ENCODE peak calls at places on chromosome 21, in ten cellular contexts. V is RWPE1, N is breast epithelium, L is IMR-90, P is neural progenitor cell, H is stomach, J is esophagus squamous epithelium, I is heart right ventricle, S is fibroblast of lung, G is adrenal gland. Q is an unnamed sample.

GRCh38 chr21:44932366-44933181 is 7.3 kb upstream of the SLX9 start:
- DNase-seq in I (no peak), S (no peak), L (no peak), P (peak), N (no peak), G (no peak), V (no peak), H (no peak), J (no peak), Q (peak)

GRCh38 chr21:15051652-15052554 is 12.9 kb downstream of the NRIP1 start:
- DNase-seq in P (no peak), I (no peak), G (no peak), L (peak), H (no peak), J (no peak), S (no peak), V (peak), N (no peak), Q (no peak)

GRCh38 chr21:44331650-44332306 is 7.4 kb downstream of the CFAP410 start:
- DNase-seq in S (no peak), V (peak), H (no peak), L (peak), P (no peak), N (no peak), G (no peak), J (no peak), I (no peak), Q (no peak)

GRCh38 chr21:25396135-25396711 is 211.1 kb downstream of the MRPL39 start:
- DNase-seq in N (no peak), L (no peak), V (no peak), S (no peak), H (no peak), I (no peak), J (no peak), P (no peak), G (no peak), Q (no peak)

GRCh38 chr21:34594566-34595234 is 20.2 kb downstream of the RCAN1 start:
- DNase-seq in G (no peak), I (no peak), N (no peak), J (no peak), S (no peak), L (no peak), H (no peak), V (no peak), P (no peak), Q (no peak)

GRCh38 chr21:45138199-45139002 is 64.0 kb downstream of the ADARB1 start:
- DNase-seq in V (peak), S (peak), H (peak), G (peak), I (peak), P (peak), L (peak), J (no peak), N (no peak), Q (peak)

GRCh38 chr21:44353200-44353970 is at the start of gene TRPM2:
- DNase-seq in H (peak), N (no peak), I (peak), V (no peak), L (no peak), P (no peak), S (peak), J (no peak), G (peak), Q (peak)

GRCh38 chr21:15421947-15422346 is 307.8 kb upstream of the USP25 start:
- DNase-seq in V (peak), N (no peak), H (no peak), S (no peak), L (no peak), I (no peak), J (no peak), G (no peak), P (no peak), Q (no peak)

GRCh38 chr21:37074546-37074945 is 1.5 kb downstream of the TTC3 start:
- DNase-seq in V (no peak), S (no peak), I (no peak), H (no peak), L (no peak), J (no peak), G (no peak), P (no peak), N (no peak), Q (no peak)

GRCh38 chr21:20971296-20971921 is 26.8 kb upstream of the NCAM2 start:
- DNase-seq in I (no peak), J (no peak), P (peak), N (no peak), L (peak), S (peak), H (no peak), V (peak), G (peak), Q (no peak)

GRCh38 chr21:44800971-44801467 is 601 bp downstream of the UBE2G2 start:
- DNase-seq in G (no peak), S (peak), I (no peak), J (no peak), L (peak), H (no peak), P (peak), N (no peak), V (peak), Q (no peak)

GRCh38 chr21:30408782-30409494 is 13.1 kb downstream of the KRTAP13-1 start:
- DNase-seq in G (no peak), N (peak), J (no peak), H (peak), V (peak), I (peak), L (no peak), S (peak), P (peak), Q (no peak)

GRCh38 chr21:45264919-45265515 is 22.7 kb downstream of the POFUT2 start:
- DNase-seq in N (peak), L (no peak), I (no peak), V (no peak), H (peak), S (no peak), J (no peak), P (no peak), G (no peak), Q (peak)

GRCh38 chr21:30994917-30995316 is 43.4 kb downstream of the KRTAP19-8 start:
- DNase-seq in P (no peak), G (no peak), I (no peak), H (no peak), S (no peak), J (no peak), N (no peak), V (no peak), L (no peak), Q (no peak)

GRCh38 chr21:44831227-44831626 is 13.4 kb upstream of the SUMO3 start:
- DNase-seq in H (no peak), V (no peak), J (no peak), P (no peak), I (no peak), S (no peak), G (no peak), N (no peak), L (no peak), Q (no peak)

GRCh38 chr21:31092867-31093266 is 54.6 kb upstream of the KRTAP19-8 start:
- DNase-seq in H (no peak), P (no peak), L (no peak), G (no peak), I (no peak), J (no peak), S (no peak), N (no peak), V (no peak), Q (no peak)

GRCh38 chr21:37130971-37131370 is 57.9 kb downstream of the TTC3 start:
- DNase-seq in J (no peak), N (no peak), S (no peak), H (no peak), L (peak), G (no peak), P (no peak), V (peak), I (no peak), Q (no peak)

GRCh38 chr21:17402885-17403477 is 109.9 kb upstream of the CXADR start:
- DNase-seq in V (no peak), N (no peak), I (no peak), G (no peak), J (no peak), H (no peak), L (peak), S (peak), P (no peak), Q (no peak)

GRCh38 chr21:23401278-23401677 is 2206.0 kb downstream of the MRPL39 start:
- DNase-seq in L (no peak), J (no peak), V (peak), H (no peak), N (no peak), I (no peak), S (no peak), P (peak), G (no peak), Q (no peak)

GRCh38 chr21:26449161-26449560 is 123.9 kb downstream of the CYYR1 start:
- DNase-seq in J (no peak), I (no peak), G (no peak), V (peak), S (peak), L (peak), P (no peak), N (no peak), H (no peak), Q (no peak)

GRCh38 chr21:34535886-34536285 is 23.9 kb upstream of the KCNE1 start:
- DNase-seq in S (no peak), I (no peak), V (no peak), N (no peak), H (no peak), G (no peak), L (no peak), P (no peak), J (no peak), Q (no peak)

GRCh38 chr21:45590726-45591618 is 48.7 kb upstream of the SLC19A1 start:
- DNase-seq in N (no peak), J (no peak), G (no peak), P (no peak), H (no peak), S (no peak), V (peak), I (peak), L (no peak), Q (peak)

GRCh38 chr21:45339430-45340405 is 52.0 kb upstream of the POFUT2 start:
- DNase-seq in G (no peak), H (no peak), N (no peak), J (no peak), L (no peak), P (no peak), V (no peak), S (no peak), I (no peak), Q (no peak)

GRCh38 chr21:17612023-17612564 is 607 bp downstream of the BTG3 start:
- DNase-seq in S (peak), H (peak), N (peak), P (no peak), I (peak), L (peak), V (peak), J (peak), G (peak), Q (peak)

GRCh38 chr21:16608209-16608830 is 878.5 kb downstream of the USP25 start:
- DNase-seq in G (no peak), L (no peak), N (no peak), I (no peak), V (peak), H (no peak), P (peak), J (no peak), S (peak), Q (no peak)

GRCh38 chr21:39705849-39706248 is 39.1 kb upstream of the IGSF5 start:
- DNase-seq in V (no peak), H (no peak), L (peak), I (no peak), J (no peak), S (peak), G (no peak), N (no peak), P (no peak), Q (no peak)

GRCh38 chr21:41251961-41252642 is 64.5 kb upstream of the FAM3B start:
- DNase-seq in H (no peak), J (no peak), G (no peak), I (no peak), S (peak), L (peak), N (no peak), V (no peak), P (no peak), Q (no peak)

GRCh38 chr21:45264146-45264918 is 23.4 kb downstream of the POFUT2 start:
- DNase-seq in G (no peak), L (no peak), I (no peak), H (peak), J (no peak), P (no peak), N (peak), S (no peak), V (no peak), Q (no peak)

GRCh38 chr21:44456915-44457736 is 1.8 kb downstream of the LRRC3 start:
- DNase-seq in L (no peak), I (no peak), S (no peak), G (no peak), P (no peak), H (no peak), N (no peak), J (no peak), V (no peak), Q (no peak)

GRCh38 chr21:43306911-43307676 is 119.8 kb downstream of the SIK1 start:
- DNase-seq in I (peak), H (peak), N (no peak), J (no peak), P (no peak), L (peak), G (peak), S (no peak), V (peak), Q (no peak)

GRCh38 chr21:27220416-27220815 is 253.5 kb upstream of the ADAMTS5 start:
- DNase-seq in G (no peak), S (no peak), N (no peak), V (no peak), L (no peak), H (no peak), I (no peak), J (no peak), P (no peak), Q (peak)

GRCh38 chr21:26684866-26685265 is 111.8 kb upstream of the CYYR1 start:
- DNase-seq in N (no peak), S (no peak), P (no peak), H (no peak), G (no peak), J (no peak), V (peak), I (no peak), L (no peak), Q (no peak)

GRCh38 chr21:44556879-44557278 is 1.7 kb downstream of the KRTAP10-3 start:
- DNase-seq in I (no peak), J (no peak), P (no peak), G (no peak), S (no peak), L (no peak), V (no peak), H (no peak), N (no peak), Q (no peak)

GRCh38 chr21:39660596-39660995 is 47.9 kb downstream of the B3GALT5 start:
- DNase-seq in N (no peak), J (no peak), I (peak), H (no peak), G (peak), P (peak), V (peak), S (peak), L (peak), Q (no peak)

GRCh38 chr21:15617968-15618367 is 111.8 kb upstream of the USP25 start:
- DNase-seq in L (peak), J (no peak), P (peak), V (peak), G (no peak), I (no peak), S (peak), N (no peak), H (no peak), Q (no peak)

DNA sequence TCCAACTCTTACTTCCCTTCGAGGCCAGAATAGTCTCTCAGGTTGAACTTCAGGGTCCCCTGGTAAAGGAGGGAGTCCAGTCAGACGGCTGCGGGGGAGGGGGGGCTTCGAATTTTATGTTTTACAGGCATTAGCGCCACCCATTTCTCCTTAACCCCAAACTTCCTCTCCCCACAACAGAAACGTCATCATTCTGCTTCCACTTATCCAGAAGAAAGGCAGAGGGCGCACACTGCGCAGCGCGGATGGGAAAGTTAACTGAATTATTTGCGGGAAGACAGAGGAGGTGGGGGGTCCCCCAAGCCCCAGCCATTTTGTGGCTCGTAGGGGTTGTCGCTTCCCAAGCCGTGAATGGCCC is 529 bp upstream of the PRMT2 start:
- DNase-seq in V (peak), S (peak), H (peak), G (peak), L (peak), J (no peak), P (peak), N (no peak), I (peak), Q (no peak)
- TF ChIP-seq CTCF in V (no peak), S (peak), H (no peak), G (no peak), L (peak), J (no peak), P (peak), N (no peak), I (peak), Q (no peak)

DNA sequence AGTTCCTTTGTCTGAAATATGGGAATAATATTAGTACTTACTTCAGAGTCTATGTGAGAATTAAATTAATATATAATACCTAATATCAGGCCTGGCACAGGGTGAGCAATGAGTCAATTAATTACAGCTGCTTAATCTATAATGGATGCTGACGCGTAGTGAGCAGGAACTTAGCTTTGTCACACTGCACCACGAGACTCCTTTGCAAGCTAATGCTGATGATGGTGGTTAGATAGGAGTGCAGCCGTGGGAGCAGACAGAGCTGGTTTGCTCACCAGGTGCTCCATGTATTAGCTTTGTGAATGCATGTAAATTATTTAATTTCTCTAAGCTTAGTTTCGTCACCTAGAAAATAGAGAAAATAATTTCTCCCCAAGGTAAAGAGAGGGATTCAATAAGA is 35.1 kb downstream of the KCNJ15 start:
- DNase-seq in V (no peak), H (no peak), S (no peak), N (no peak), L (no peak), I (no peak), G (no peak), J (no peak), P (no peak), Q (no peak)
- H3K27ac ChIP-seq in V (peak), H (no peak), S (no peak), N (no peak), L (no peak), I (no peak), G (no peak), J (peak), P (no peak), Q (no peak)

GRCh38 chr21:35615325-35615724 is 445.0 kb downstream of the SETD4 start:
- DNase-seq in I (no peak), H (no peak), J (no peak), L (no peak), P (no peak), V (no peak), N (no peak), S (no peak), G (no peak), Q (no peak)

GRCh38 chr21:35614412-35614901 is 445.9 kb downstream of the SETD4 start:
- DNase-seq in P (no peak), S (no peak), I (no peak), V (peak), N (no peak), H (no peak), J (no peak), G (no peak), L (peak), Q (no peak)

GRCh38 chr21:35619184-35619583 is 441.1 kb downstream of the SETD4 start:
- DNase-seq in N (no peak), V (peak), I (no peak), S (no peak), H (no peak), L (peak), G (no peak), J (no peak), P (no peak), Q (no peak)

GRCh38 chr21:35617491-35617890 is 442.8 kb downstream of the SETD4 start:
- DNase-seq in I (no peak), L (no peak), V (no peak), J (no peak), G (no peak), S (no peak), H (no peak), N (no peak), P (no peak), Q (no peak)

DNA sequence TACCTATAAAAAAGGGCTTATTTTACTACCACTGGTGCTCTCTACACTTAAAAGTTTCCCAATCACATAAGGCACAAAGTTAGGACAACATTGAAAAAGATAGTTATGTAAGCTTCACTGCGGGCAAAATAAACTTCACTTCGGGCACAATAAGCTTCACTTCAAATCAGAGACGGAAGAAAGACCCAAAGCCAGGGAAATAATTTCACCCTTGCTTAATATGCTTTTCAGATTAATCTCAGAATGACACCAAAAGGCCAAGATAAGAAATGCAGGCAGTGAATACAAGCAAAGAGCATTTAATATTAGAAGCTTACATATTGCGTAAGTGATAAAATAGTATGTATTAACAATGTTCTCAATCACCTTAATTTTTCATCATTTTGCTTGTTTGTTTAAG is 444.2 kb downstream of the SETD4 start:
- DNase-seq in P (no peak), N (no peak), I (no peak), G (no peak), S (peak), L (peak), H (no peak), J (no peak), V (no peak), Q (no peak)
- TF ChIP-seq CTCF in P (no peak), N (peak), I (no peak), G (peak), S (peak), L (peak), H (peak), J (peak), V (peak), Q (peak)

DNA sequence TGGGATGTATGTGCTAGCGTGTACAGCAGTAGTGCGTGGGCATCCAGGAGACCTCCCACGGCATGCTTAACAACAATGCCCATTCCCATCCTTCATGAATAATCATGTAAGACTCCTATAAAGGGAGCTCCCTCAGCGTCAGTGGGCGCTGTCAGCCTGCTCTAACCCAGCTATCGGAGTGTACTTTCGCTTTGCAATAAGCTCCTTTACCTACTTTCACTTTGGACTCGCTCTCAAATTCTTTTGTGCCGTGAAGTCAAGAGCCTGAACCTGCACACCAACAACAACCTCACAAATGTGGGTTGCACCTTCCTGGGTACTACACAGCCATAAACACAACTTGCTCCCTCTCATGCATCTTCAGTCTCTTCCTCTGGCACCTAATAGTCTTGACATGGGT is 114.8 kb upstream of the PAXBP1 start:
- DNase-seq in J (no peak), S (no peak), P (no peak), L (no peak), I (no peak), H (no peak), V (no peak), G (no peak), N (no peak), Q (no peak)
- H3K27ac ChIP-seq in J (no peak), S (no peak), P (no peak), L (no peak), I (no peak), H (no peak), V (no peak), G (no peak), N (no peak), Q (no peak)

GRCh38 chr21:28906236-28906635 is 86.4 kb downstream of the LTN1 start:
- DNase-seq in N (no peak), H (no peak), J (no peak), G (no peak), S (no peak), V (no peak), L (no peak), P (no peak), I (no peak), Q (no peak)
- TF ChIP-seq CTCF in N (no peak), H (no peak), J (no peak), G (no peak), S (no peak), V (no peak), L (no peak), P (no peak), I (no peak), Q (no peak)